ENCODE peak calls at places on chromosomes 3 and 15, in five cellular contexts. X, Z, Q, S and U are unnamed samples.

GRCh38 chr3:118932822-118933558 is 101.7 kb downstream of the IGSF11 start:
- DNase-seq in Z (no peak), X (no peak), S (no peak), Q (peak; percentile 38), U (no peak)

GRCh38 chr3:145639880-145640279 is 521.1 kb downstream of the PLOD2 start:
- DNase-seq in Z (no peak), X (no peak), S (no peak), Q (no peak), U (no peak)

GRCh38 chr3:61645148-61645547 is 83.8 kb downstream of the PTPRG start:
- DNase-seq in X (no peak), Q (no peak), S (no peak), Z (no peak), U (no peak)

GRCh38 chr3:104244680-104245079 is 1122.0 kb upstream of the ALCAM start:
- DNase-seq in Z (no peak), Q (no peak), S (no peak), X (no peak), U (no peak)

GRCh38 chr15:36972704-36973103 is 127.6 kb downstream of the MEIS2 start:
- DNase-seq in X (no peak), S (no peak), Q (no peak), Z (no peak), U (no peak)

GRCh38 chr3:45948409-45948808 is 5.1 kb downstream of the CXCR6 start:
- DNase-seq in Z (no peak), Q (no peak), X (no peak), S (peak; percentile 52), U (peak; percentile 92)

GRCh38 chr15:94791516-94791915 is 560.2 kb downstream of the MCTP2 start:
- DNase-seq in S (no peak), X (no peak), Q (no peak), Z (no peak), U (no peak)

GRCh38 chr3:8328971-8329370 is 172.7 kb upstream of the LMCD1 start:
- DNase-seq in Q (no peak), Z (no peak), S (no peak), X (no peak), U (no peak)

GRCh38 chr15:40295297-40295696 is 12.4 kb upstream of the ANKRD63 start:
- DNase-seq in Z (no peak), S (no peak), X (no peak), Q (no peak), U (no peak)

GRCh38 chr3:154060606-154061380 is 60.4 kb upstream of the ARHGEF26 start:
- DNase-seq in Q (no peak), X (no peak), Z (no peak), S (peak; percentile 97), U (no peak)

GRCh38 chr15:58932791-58933310 is 628 bp downstream of the SLTM start:
- DNase-seq in Z (no peak), X (no peak), S (peak; percentile 44), Q (peak; percentile 54), U (no peak)

GRCh38 chr3:160840590-160840989 is 84.6 kb downstream of the PPM1L start:
- DNase-seq in Z (no peak), Q (no peak), S (no peak), X (no peak), U (no peak)

GRCh38 chr15:26157081-26157480 is 294.0 kb upstream of the ATP10A start:
- DNase-seq in S (no peak), X (no peak), Q (no peak), Z (no peak), U (no peak)

GRCh38 chr15:101037090-101037830 is 118.1 kb downstream of the LRRK1 start:
- DNase-seq in S (no peak), Z (no peak), Q (peak; percentile 2), X (no peak), U (no peak)

GRCh38 chr3:55180936-55181535 is 253.2 kb upstream of the LRTM1 start:
- DNase-seq in S (peak; percentile 67), Q (no peak), Z (no peak), X (peak; percentile 26), U (peak; percentile 48)

GRCh38 chr3:56042326-56042951 is 425.8 kb downstream of the ERC2 start:
- DNase-seq in S (peak; percentile 48), Z (no peak), Q (no peak), X (no peak), U (peak; percentile 30)

GRCh38 chr3:66485291-66485968 is 15.4 kb downstream of the LRIG1 start:
- DNase-seq in Q (no peak), Z (no peak), S (peak; percentile 35), X (no peak), U (peak; percentile 40)

GRCh38 chr3:27613846-27614500 is 108.2 kb downstream of the EOMES start:
- DNase-seq in Z (no peak), Q (no peak), X (no peak), S (peak; percentile 59), U (peak; percentile 16)

DNA sequence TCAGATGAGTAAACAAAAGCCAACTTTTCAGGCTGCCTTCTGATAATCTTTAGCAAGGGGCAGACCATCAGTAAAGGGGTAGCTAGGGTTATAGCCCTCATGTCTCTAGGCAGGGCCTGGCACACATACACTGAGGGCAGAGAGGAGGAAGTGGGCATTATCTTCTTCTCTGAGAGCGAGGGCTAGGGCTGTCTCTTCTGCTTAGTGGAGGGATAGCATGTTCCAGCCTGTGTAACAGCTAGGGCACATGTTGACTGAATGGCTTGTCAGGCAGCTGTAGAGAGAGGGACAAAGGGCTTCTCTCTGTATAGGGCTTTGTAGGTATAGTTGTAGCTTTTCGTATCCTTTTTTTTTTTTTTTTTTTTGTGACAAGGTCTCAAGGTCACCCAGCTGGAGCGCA is 17.8 kb downstream of the CRTC3 start:
- DNase-seq in X (no peak), Q (no peak), S (no peak), Z (no peak), U (no peak)
- TF ChIP-seq CTCF in X (no peak), Q (no peak), S (no peak), Z (no peak), U (no peak)

GRCh38 chr3:171981271-171981605 is 58.1 kb upstream of the FNDC3B start:
- DNase-seq in Q (no peak), X (no peak), Z (no peak), S (no peak), U (no peak)
- TF ChIP-seq CTCF in Q (no peak), X (no peak), Z (no peak), S (no peak), U (no peak)

DNA sequence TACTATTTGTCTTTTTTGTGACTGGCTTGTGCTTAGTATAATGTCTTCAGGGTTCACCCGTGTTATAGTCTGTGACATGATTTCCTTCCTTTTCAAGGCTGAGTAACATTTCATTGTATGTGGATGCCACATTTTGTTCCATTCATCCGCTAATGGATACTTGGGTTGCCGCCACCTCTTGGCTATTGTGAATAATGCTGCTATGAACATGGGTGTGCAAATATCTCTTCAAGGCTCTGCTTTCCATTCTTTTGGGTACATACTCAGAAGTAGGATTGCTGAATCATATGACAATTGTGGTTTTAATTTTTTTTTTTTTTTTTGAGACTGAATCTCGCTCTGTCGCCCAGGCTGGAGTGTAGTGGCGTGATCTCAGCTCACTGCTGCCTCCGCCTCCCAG is 15.4 kb downstream of the CRTC3 start:
- DNase-seq in Z (no peak), Q (no peak), X (no peak), S (no peak), U (no peak)
- TF ChIP-seq CTCF in Z (no peak), Q (no peak), X (no peak), S (no peak), U (no peak)

GRCh38 chr3:58009026-58009748 is 965 bp downstream of the FLNB start:
- DNase-seq in Q (peak; percentile 48), X (peak; percentile 49), S (no peak), Z (peak; percentile 26), U (no peak)

GRCh38 chr3:58009749-58010535 is 1.7 kb downstream of the FLNB start:
- DNase-seq in Z (no peak), X (peak; percentile 31), S (no peak), Q (peak; percentile 80), U (no peak)

GRCh38 chr3:58010562-58010961 is 2.3 kb downstream of the FLNB start:
- DNase-seq in Q (no peak), X (no peak), Z (no peak), S (no peak), U (peak; percentile 53)

GRCh38 chr3:58006661-58007060 is 1.6 kb upstream of the FLNB start:
- DNase-seq in Z (no peak), S (no peak), Q (no peak), X (no peak), U (no peak)

GRCh38 chr3:58008140-58009025 is at the start of gene FLNB:
- DNase-seq in Z (peak; percentile 77), Q (peak; percentile 77), X (peak; percentile 82), S (peak; percentile 74), U (peak; percentile 37)
- TF ChIP-seq CTCF in Z (peak; percentile 70), Q (no peak), X (peak; percentile 55), S (peak; percentile 72), U (peak; percentile 79)

GRCh38 chr3:37740471-37740870 is 121.2 kb upstream of the CTDSPL start:
- DNase-seq in S (no peak), Z (no peak), Q (no peak), X (no peak), U (no peak)

GRCh38 chr3:37739579-37740290 is 121.9 kb upstream of the CTDSPL start:
- DNase-seq in S (no peak), X (no peak), Q (no peak), Z (no peak), U (no peak)

GRCh38 chr3:37742121-37742520 is 119.6 kb upstream of the CTDSPL start:
- DNase-seq in S (no peak), Z (no peak), X (no peak), Q (no peak), U (no peak)

GRCh38 chr3:37742574-37743212 is 119.0 kb upstream of the CTDSPL start:
- DNase-seq in Z (no peak), Q (no peak), X (no peak), S (no peak), U (no peak)

DNA sequence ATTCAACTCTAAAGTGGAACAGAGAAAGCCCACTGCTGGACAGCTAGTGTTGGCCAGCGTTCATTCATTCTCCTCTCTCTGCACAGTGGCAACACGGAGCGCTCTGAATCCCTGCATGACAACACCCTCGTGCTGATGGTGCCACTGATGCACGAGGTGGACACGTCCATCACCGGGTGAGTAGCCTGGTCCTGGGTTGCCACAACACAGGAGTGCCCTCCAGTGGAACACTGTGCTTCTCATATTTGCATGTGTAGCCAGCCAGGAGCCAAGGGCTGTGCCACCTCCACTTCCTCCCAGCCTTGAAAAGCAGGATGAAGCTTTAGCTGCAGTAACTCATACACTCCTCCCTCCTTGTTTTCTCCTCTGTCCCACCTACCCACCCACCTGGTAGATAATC is 120.0 kb upstream of the CTDSPL start:
- DNase-seq in X (no peak), Q (peak; percentile 66), S (peak; percentile 29), Z (no peak), U (no peak)
- TF ChIP-seq CTCF in X (no peak), Q (no peak), S (peak; percentile 24), Z (no peak), U (peak; percentile 29)

GRCh38 chr3:184040010-184040409 is 8.5 kb downstream of the HTR3D start:
- DNase-seq in S (peak; percentile 39), Z (no peak), Q (peak; percentile 29), X (peak; percentile 42), U (peak; percentile 72)
- TF ChIP-seq CTCF in S (peak; percentile 51), Z (peak; percentile 30), Q (no peak), X (no peak), U (peak; percentile 78)